ENCODE peak calls at places on chromosome X, in ten cellular contexts. W, Q, N, T, B, O, D, A, Y and C are unnamed samples.
A peak's percentile ranks its signal among the peaks of the same experiment; 100 is the strongest.

GRCh38 chrX:147550217-147550616 is 361.5 kb upstream of the FMR1 start:
- DNase-seq in W (no peak), Q (no peak), N (no peak), T (no peak), B (no peak), O (no peak), D (no peak), A (peak; percentile 11), Y (peak; percentile 61), C (no peak)

GRCh38 chrX:2145672-2146412 is 354.9 kb downstream of the DHRSX start:
- DNase-seq in W (no peak), Q (no peak), N (no peak), T (no peak), B (no peak), O (no peak), D (no peak), A (no peak), Y (no peak), C (no peak)

GRCh38 chrX:30973784-30974427 is 84.9 kb upstream of the TAB3 start:
- DNase-seq in W (no peak), Q (no peak), N (no peak), T (no peak), B (no peak), O (no peak), D (no peak), A (no peak), Y (peak; percentile 27), C (no peak)

GRCh38 chrX:153728095-153728494 is 3.4 kb downstream of the ABCD1 start:
- DNase-seq in W (no peak), Q (no peak), N (no peak), T (no peak), B (no peak), O (no peak), D (no peak), A (no peak), Y (peak; percentile 11), C (no peak)

GRCh38 chrX:104310657-104311056 is 55.9 kb upstream of the ESX1 start:
- DNase-seq in W (no peak), Q (no peak), N (no peak), T (no peak), B (no peak), O (no peak), D (no peak), A (no peak), Y (no peak), C (no peak)

GRCh38 chrX:42495139-42495538 is 282.8 kb downstream of the PPP1R2C start:
- DNase-seq in W (no peak), Q (no peak), N (no peak), T (no peak), B (no peak), O (no peak), D (no peak), A (no peak), Y (no peak), C (no peak)

GRCh38 chrX:68422478-68422877 is 10.8 kb downstream of the OPHN1 start:
- DNase-seq in W (no peak), Q (no peak), N (no peak), T (no peak), B (no peak), O (no peak), D (no peak), A (no peak), Y (no peak), C (no peak)

GRCh38 chrX:153925739-153926593 is at the start of gene ARHGAP4:
- DNase-seq in W (no peak), Q (no peak), N (no peak), T (no peak), B (no peak), O (no peak), D (no peak), A (no peak), Y (peak; percentile 44), C (no peak)

GRCh38 chrX:23954396-23954795 is 46.6 kb downstream of the CXorf58 start:
- DNase-seq in W (no peak), Q (no peak), N (no peak), T (no peak), B (no peak), O (no peak), D (no peak), A (no peak), Y (peak; percentile 1), C (no peak)

GRCh38 chrX:23952401-23952800 is 44.6 kb downstream of the CXorf58 start:
- DNase-seq in W (no peak), Q (no peak), N (no peak), T (no peak), B (no peak), O (no peak), D (no peak), A (no peak), Y (no peak), C (no peak)

GRCh38 chrX:23952984-23953907 is 45.4 kb downstream of the CXorf58 start:
- DNase-seq in W (no peak), Q (no peak), N (no peak), T (no peak), B (no peak), O (no peak), D (no peak), A (no peak), Y (peak; percentile 43), C (no peak)

GRCh38 chrX:23959781-23960180 is 52.0 kb downstream of the CXorf58 start:
- DNase-seq in W (no peak), Q (no peak), N (no peak), T (no peak), B (no peak), O (no peak), D (no peak), A (no peak), Y (peak; percentile 4), C (no peak)

DNA sequence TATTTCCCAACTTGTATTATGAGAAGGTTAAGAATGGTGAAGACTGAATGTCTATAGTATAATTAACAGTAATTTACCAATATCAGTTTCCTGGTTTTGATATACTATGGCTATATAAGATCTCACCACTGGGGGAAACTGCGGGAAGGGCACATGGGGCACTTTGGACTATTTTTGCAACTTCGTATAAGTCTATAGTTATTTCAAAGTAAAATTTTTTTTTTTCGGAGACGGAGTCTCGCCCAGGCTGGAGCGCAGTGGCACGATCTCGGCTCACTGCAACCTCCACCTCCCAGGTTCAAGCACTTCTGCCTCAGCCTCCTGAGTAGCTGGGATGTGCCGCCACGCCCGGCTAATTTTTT is 46.1 kb downstream of the CXorf58 start:
- DNase-seq in W (no peak), Q (no peak), N (no peak), T (no peak), B (no peak), O (no peak), D (no peak), A (no peak), Y (no peak), C (no peak)
- H3K4me3 ChIP-seq in W (no peak overlapping the region), Q (no peak overlapping the region), N (no peak overlapping the region), T (no peak overlapping the region), B (no peak overlapping the region), O (no peak overlapping the region), D (no peak overlapping the region), A (no peak overlapping the region), Y (no peak overlapping the region), C (no peak overlapping the region)

GRCh38 chrX:54934890-54935289 is 14.3 kb downstream of the TRO start:
- DNase-seq in W (no peak), Q (no peak), N (no peak), T (peak; percentile 38), B (no peak), O (no peak), D (no peak), A (no peak), Y (no peak), C (no peak)

GRCh38 chrX:54933150-54933826 is 12.7 kb downstream of the TRO start:
- DNase-seq in W (no peak), Q (no peak), N (no peak), T (no peak), B (no peak), O (no peak), D (no peak), A (no peak), Y (no peak), C (no peak)

GRCh38 chrX:54931107-54931506 is 10.5 kb downstream of the TRO start:
- DNase-seq in W (no peak), Q (no peak), N (no peak), T (no peak), B (no peak), O (no peak), D (no peak), A (no peak), Y (no peak), C (no peak)

GRCh38 chrX:54937416-54937815 is 16.8 kb downstream of the TRO start:
- DNase-seq in W (no peak), Q (no peak), N (no peak), T (no peak), B (no peak), O (no peak), D (no peak), A (no peak), Y (no peak), C (no peak)

DNA sequence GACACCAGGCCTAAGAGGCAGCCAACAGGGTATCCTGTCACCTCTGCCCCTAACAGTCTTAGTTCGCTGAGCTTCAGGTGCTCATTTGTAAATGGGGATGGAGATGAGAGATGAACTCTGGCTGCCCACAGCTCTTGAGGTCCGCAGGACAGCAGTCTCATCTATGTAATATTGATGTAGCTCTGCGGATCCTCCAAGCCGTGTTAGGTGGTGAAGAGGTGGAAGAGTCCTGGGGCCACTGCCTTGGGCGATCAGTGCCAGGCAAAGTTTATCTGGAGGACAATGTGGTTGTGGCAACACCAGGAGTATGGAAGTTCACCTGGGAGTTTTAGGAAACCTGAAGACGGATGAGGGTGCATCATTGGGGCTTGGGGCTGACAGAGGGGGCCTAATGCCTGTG is 13.4 kb downstream of the TRO start:
- DNase-seq in W (no peak), Q (no peak), N (no peak), T (no peak), B (no peak), O (no peak), D (no peak), A (no peak), Y (no peak), C (no peak)
- TF ChIP-seq CTCF in W (no peak), Q (no peak), N (no peak), T (no peak), B (no peak), O (no peak), D (no peak), A (no peak), Y (no peak), C (no peak)

GRCh38 chrX:119475389-119476101 is 7.3 kb downstream of the SLC25A5 start:
- DNase-seq in W (no peak), Q (no peak), N (no peak), T (no peak), B (peak; percentile 55), O (no peak), D (no peak), A (peak; percentile 52), Y (no peak), C (no peak)

GRCh38 chrX:119477812-119478232 is 9.6 kb downstream of the SLC25A5 start:
- DNase-seq in W (no peak), Q (no peak), N (peak; percentile 90), T (peak; percentile 71), B (peak; percentile 93), O (no peak), D (no peak), A (no peak), Y (no peak), C (peak; percentile 16)

GRCh38 chrX:119481218-119481875 is 13.1 kb downstream of the SLC25A5 start:
- DNase-seq in W (no peak), Q (no peak), N (no peak), T (peak; percentile 79), B (no peak), O (no peak), D (no peak), A (no peak), Y (no peak), C (no peak)

GRCh38 chrX:119479845-119480244 is 11.6 kb downstream of the SLC25A5 start:
- DNase-seq in W (no peak), Q (no peak), N (no peak), T (no peak), B (no peak), O (no peak), D (no peak), A (no peak), Y (no peak), C (no peak)

GRCh38 chrX:119478504-119478903 is 10.3 kb downstream of the SLC25A5 start:
- DNase-seq in W (no peak), Q (no peak), N (no peak), T (no peak), B (no peak), O (no peak), D (no peak), A (no peak), Y (no peak), C (no peak)
- H3K4me3 ChIP-seq in W (no peak overlapping the region), Q (no peak overlapping the region), N (no peak overlapping the region), T (peak overlapping the region; percentile 35), B (no peak overlapping the region), O (no peak overlapping the region), D (no peak overlapping the region), A (no peak overlapping the region), Y (no peak overlapping the region), C (no peak overlapping the region)

GRCh38 chrX:115949900-115950822 is 220.4 kb upstream of the AGTR2 start:
- DNase-seq in W (no peak), Q (no peak), N (no peak), T (no peak), B (no peak), O (no peak), D (no peak), A (peak; percentile 35), Y (peak; percentile 46), C (no peak)

GRCh38 chrX:115952417-115953092 is 218.0 kb upstream of the AGTR2 start:
- DNase-seq in W (no peak), Q (no peak), N (no peak), T (no peak), B (no peak), O (no peak), D (no peak), A (no peak), Y (peak; percentile 28), C (no peak)

GRCh38 chrX:115946059-115946458 is 224.5 kb upstream of the AGTR2 start:
- DNase-seq in W (no peak), Q (no peak), N (no peak), T (no peak), B (no peak), O (no peak), D (no peak), A (no peak), Y (no peak), C (no peak)

DNA sequence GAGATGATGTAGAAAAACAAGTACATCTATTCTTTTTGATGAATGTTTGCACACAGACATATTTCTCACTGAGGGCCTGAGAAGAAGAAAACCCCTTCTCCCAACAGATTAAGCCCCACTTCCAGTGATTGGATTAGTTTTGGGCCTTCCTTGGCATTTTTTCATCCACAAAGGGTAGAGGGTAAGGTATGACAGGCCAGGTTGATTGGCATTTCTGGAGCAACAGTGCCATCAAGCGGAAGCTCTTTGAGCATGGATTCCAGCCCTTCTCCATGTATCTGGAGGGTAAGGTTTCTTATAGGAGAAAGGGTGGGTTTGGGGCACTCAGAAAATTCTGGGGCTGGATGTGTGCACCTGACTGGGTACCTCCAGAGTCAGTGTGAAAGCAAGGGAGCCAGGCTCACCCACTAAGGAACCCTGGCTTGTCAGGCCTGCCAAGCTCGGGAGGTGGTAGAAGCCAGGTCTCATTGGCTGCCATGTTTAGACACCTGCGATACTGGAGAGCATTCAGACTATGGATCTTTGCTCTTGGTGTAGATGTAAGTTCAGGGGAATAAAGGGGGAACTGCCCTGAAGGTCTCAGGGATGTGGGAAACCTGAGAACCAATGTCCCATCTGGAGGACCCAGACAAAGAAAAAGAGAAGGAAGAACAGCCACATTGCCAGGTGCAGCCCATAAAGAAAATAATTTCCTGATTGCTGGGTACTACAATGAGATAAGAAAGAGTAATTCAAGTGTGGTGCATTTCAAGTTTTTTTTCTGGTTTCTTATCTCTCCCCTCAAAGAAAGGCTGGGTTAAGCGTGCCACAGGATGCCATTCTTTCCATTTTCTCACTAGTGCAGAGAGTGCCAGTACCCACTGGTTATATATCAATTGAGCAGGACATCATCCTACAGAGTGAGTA is 222.3 kb upstream of the AGTR2 start:
- DNase-seq in W (no peak), Q (no peak), N (no peak), T (no peak), B (peak; percentile 8), O (no peak), D (no peak), A (peak; percentile 67), Y (peak; percentile 13), C (no peak)
- TF ChIP-seq CTCF in W (no peak), Q (no peak), N (no peak), T (no peak), B (no peak), O (no peak), D (no peak), A (peak; percentile 66), Y (peak; percentile 25), C (peak; percentile 5)